ENCODE peak calls at places on chromosome 13, in seven cellular contexts. One of them, this sample, is unnamed.

GRCh38 chr13:49551245-49551644 is 34.1 kb downstream of the RCBTB1 start:
- DNase-seq in heart left ventricle: no peak
- DNase-seq in colonic mucosa: no peak
- DNase-seq in CD4-positive, alpha-beta memory T cell: no peak
- DNase-seq in mesendoderm: no peak
- DNase-seq in fibroblast of lung: no peak
- DNase-seq in substantia nigra: no peak
- DNase-seq in this sample: no peak

GRCh38 chr13:96223231-96223630 is 133.3 kb downstream of the HS6ST3 start:
- DNase-seq in heart left ventricle: peak
- DNase-seq in fibroblast of lung: no peak
- DNase-seq in mesendoderm: no peak
- DNase-seq in substantia nigra: no peak
- DNase-seq in colonic mucosa: no peak
- DNase-seq in CD4-positive, alpha-beta memory T cell: no peak
- DNase-seq in this sample: no peak

GRCh38 chr13:39196957-39197644 is 158.8 kb downstream of the NHLRC3 start:
- DNase-seq in mesendoderm: no peak
- DNase-seq in heart left ventricle: no peak
- DNase-seq in fibroblast of lung: no peak
- DNase-seq in colonic mucosa: no peak
- DNase-seq in CD4-positive, alpha-beta memory T cell: no peak
- DNase-seq in substantia nigra: no peak
- DNase-seq in this sample: no peak

GRCh38 chr13:50403311-50403710 is 388.1 kb downstream of the KCNRG start:
- DNase-seq in CD4-positive, alpha-beta memory T cell: no peak
- DNase-seq in fibroblast of lung: no peak
- DNase-seq in colonic mucosa: no peak
- DNase-seq in heart left ventricle: no peak
- DNase-seq in mesendoderm: no peak
- DNase-seq in substantia nigra: no peak
- DNase-seq in this sample: no peak

GRCh38 chr13:28537149-28537548 is 42.2 kb upstream of the FLT1 start:
- DNase-seq in substantia nigra: no peak
- DNase-seq in fibroblast of lung: no peak
- DNase-seq in heart left ventricle: no peak
- DNase-seq in CD4-positive, alpha-beta memory T cell: no peak
- DNase-seq in mesendoderm: no peak
- DNase-seq in colonic mucosa: no peak
- DNase-seq in this sample: no peak

GRCh38 chr13:97849305-97849704 is 104.2 kb upstream of the IPO5 start:
- DNase-seq in fibroblast of lung: peak
- DNase-seq in heart left ventricle: no peak
- DNase-seq in mesendoderm: peak
- DNase-seq in CD4-positive, alpha-beta memory T cell: no peak
- DNase-seq in substantia nigra: no peak
- DNase-seq in colonic mucosa: no peak
- DNase-seq in this sample: no peak

GRCh38 chr13:66926200-66926850 is 303.8 kb downstream of the PCDH9 start:
- DNase-seq in colonic mucosa: no peak
- DNase-seq in substantia nigra: no peak
- DNase-seq in CD4-positive, alpha-beta memory T cell: no peak
- DNase-seq in mesendoderm: no peak
- DNase-seq in heart left ventricle: no peak
- DNase-seq in fibroblast of lung: no peak
- DNase-seq in this sample: no peak

GRCh38 chr13:21069561-21070004 is 8.2 kb upstream of the LATS2 start:
- DNase-seq in CD4-positive, alpha-beta memory T cell: no peak
- DNase-seq in substantia nigra: no peak
- DNase-seq in colonic mucosa: no peak
- DNase-seq in fibroblast of lung: peak
- DNase-seq in heart left ventricle: peak
- DNase-seq in mesendoderm: peak
- DNase-seq in this sample: peak

GRCh38 chr13:38819053-38819452 is 132.2 kb downstream of the FREM2 start:
- DNase-seq in fibroblast of lung: peak
- DNase-seq in mesendoderm: no peak
- DNase-seq in colonic mucosa: no peak
- DNase-seq in heart left ventricle: no peak
- DNase-seq in CD4-positive, alpha-beta memory T cell: no peak
- DNase-seq in substantia nigra: no peak
- DNase-seq in this sample: no peak

GRCh38 chr13:46982856-46983582 is 86.2 kb upstream of the HTR2A start:
- DNase-seq in heart left ventricle: no peak
- DNase-seq in substantia nigra: no peak
- DNase-seq in fibroblast of lung: no peak
- DNase-seq in CD4-positive, alpha-beta memory T cell: no peak
- DNase-seq in colonic mucosa: no peak
- DNase-seq in mesendoderm: no peak
- DNase-seq in this sample: no peak

GRCh38 chr13:57123660-57124059 is 17.1 kb upstream of the PRR20A start:
- DNase-seq in colonic mucosa: no peak
- DNase-seq in mesendoderm: no peak
- DNase-seq in substantia nigra: no peak
- DNase-seq in CD4-positive, alpha-beta memory T cell: no peak
- DNase-seq in fibroblast of lung: peak
- DNase-seq in heart left ventricle: peak
- DNase-seq in this sample: no peak

GRCh38 chr13:99018418-99019180 is 40.7 kb upstream of the DOCK9 start:
- DNase-seq in substantia nigra: no peak
- DNase-seq in CD4-positive, alpha-beta memory T cell: no peak
- DNase-seq in heart left ventricle: no peak
- DNase-seq in fibroblast of lung: peak
- DNase-seq in colonic mucosa: no peak
- DNase-seq in mesendoderm: no peak
- DNase-seq in this sample: no peak

GRCh38 chr13:21048901-21049655 is 12.3 kb downstream of the LATS2 start:
- DNase-seq in substantia nigra: no peak
- DNase-seq in fibroblast of lung: no peak
- DNase-seq in CD4-positive, alpha-beta memory T cell: no peak
- DNase-seq in heart left ventricle: no peak
- DNase-seq in mesendoderm: peak
- DNase-seq in colonic mucosa: peak
- DNase-seq in this sample: no peak

GRCh38 chr13:22128413-22129198 is 457.7 kb downstream of the FGF9 start:
- DNase-seq in heart left ventricle: no peak
- DNase-seq in substantia nigra: no peak
- DNase-seq in colonic mucosa: no peak
- DNase-seq in fibroblast of lung: peak
- DNase-seq in CD4-positive, alpha-beta memory T cell: no peak
- DNase-seq in mesendoderm: no peak
- DNase-seq in this sample: no peak

GRCh38 chr13:84810781-84811180 is 928.5 kb upstream of the SLITRK1 start:
- DNase-seq in fibroblast of lung: no peak
- DNase-seq in mesendoderm: peak
- DNase-seq in CD4-positive, alpha-beta memory T cell: no peak
- DNase-seq in colonic mucosa: no peak
- DNase-seq in heart left ventricle: no peak
- DNase-seq in substantia nigra: no peak
- DNase-seq in this sample: no peak

GRCh38 chr13:108267338-108267737 is 2.2 kb upstream of the TNFSF13B start:
- DNase-seq in substantia nigra: no peak
- DNase-seq in heart left ventricle: no peak
- DNase-seq in colonic mucosa: no peak
- DNase-seq in CD4-positive, alpha-beta memory T cell: no peak
- DNase-seq in fibroblast of lung: no peak
- DNase-seq in mesendoderm: no peak
- DNase-seq in this sample: no peak

GRCh38 chr13:40432018-40432978 is 234.1 kb downstream of the FOXO1 start:
- DNase-seq in substantia nigra: no peak
- DNase-seq in colonic mucosa: no peak
- DNase-seq in fibroblast of lung: no peak
- DNase-seq in CD4-positive, alpha-beta memory T cell: no peak
- DNase-seq in heart left ventricle: no peak
- DNase-seq in mesendoderm: no peak
- DNase-seq in this sample: no peak

GRCh38 chr13:67015976-67016600 is 214.0 kb downstream of the PCDH9 start:
- DNase-seq in substantia nigra: no peak
- DNase-seq in CD4-positive, alpha-beta memory T cell: no peak
- DNase-seq in fibroblast of lung: no peak
- DNase-seq in heart left ventricle: no peak
- DNase-seq in mesendoderm: no peak
- DNase-seq in colonic mucosa: no peak
- DNase-seq in this sample: no peak

GRCh38 chr13:102018716-102019115 is 383.1 kb downstream of the FGF14 start:
- DNase-seq in colonic mucosa: no peak
- DNase-seq in mesendoderm: no peak
- DNase-seq in substantia nigra: no peak
- DNase-seq in CD4-positive, alpha-beta memory T cell: no peak
- DNase-seq in heart left ventricle: no peak
- DNase-seq in fibroblast of lung: no peak
- DNase-seq in this sample: no peak

DNA sequence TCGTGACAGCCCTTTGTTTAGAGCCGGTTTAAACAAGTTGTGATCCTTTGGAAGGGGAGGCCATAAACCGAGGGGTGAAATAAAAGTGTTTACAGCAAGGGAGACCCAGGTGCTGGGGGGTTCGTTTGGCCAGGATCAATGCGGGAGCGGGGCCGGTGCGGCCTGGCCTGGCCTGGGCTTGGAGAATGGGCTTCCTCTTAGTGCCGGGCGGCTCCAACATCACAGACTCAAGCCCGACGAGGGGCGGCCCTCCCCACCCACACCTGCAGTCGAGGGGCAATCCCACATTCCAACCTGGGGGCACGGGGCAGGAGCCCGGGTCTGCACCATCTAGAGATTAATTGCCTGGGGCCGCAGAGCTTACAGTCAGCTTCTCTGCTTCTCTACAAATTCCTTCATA is 42.8 kb upstream of the GTF3A start:
- DNase-seq in mesendoderm: no peak
- DNase-seq in fibroblast of lung: no peak
- DNase-seq in CD4-positive, alpha-beta memory T cell: no peak
- DNase-seq in colonic mucosa: no peak
- DNase-seq in substantia nigra: no peak
- DNase-seq in heart left ventricle: no peak
- DNase-seq in this sample: no peak
- H3K27ac ChIP-seq in mesendoderm: no peak
- H3K27ac ChIP-seq in fibroblast of lung: no peak
- H3K27ac ChIP-seq in CD4-positive, alpha-beta memory T cell: no peak
- H3K27ac ChIP-seq in colonic mucosa: no peak
- H3K27ac ChIP-seq in substantia nigra: no peak
- H3K27ac ChIP-seq in heart left ventricle: no peak
- H3K27ac ChIP-seq in this sample: no peak

DNA sequence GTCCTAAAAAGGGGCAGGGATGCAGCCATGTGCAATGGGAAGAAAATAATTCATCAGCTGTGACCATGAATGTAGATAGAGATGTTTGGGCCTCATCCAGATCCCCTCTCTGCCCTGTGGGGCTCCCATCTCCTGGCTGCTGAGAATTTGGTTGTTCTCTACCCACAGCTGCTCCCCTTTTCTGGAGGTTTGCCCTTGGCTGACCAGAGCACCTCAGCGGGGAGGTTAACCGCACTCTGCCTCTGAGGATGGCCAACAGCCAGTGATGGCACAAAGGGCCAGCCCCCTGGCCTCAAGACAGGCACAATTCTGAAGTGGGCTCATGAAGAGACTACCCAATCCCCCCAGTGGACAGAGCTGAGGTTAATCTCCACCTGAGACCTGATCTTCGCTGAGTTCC is 61.5 kb upstream of the SERP2 start:
- DNase-seq in fibroblast of lung: no peak
- DNase-seq in heart left ventricle: no peak
- DNase-seq in substantia nigra: no peak
- DNase-seq in colonic mucosa: no peak
- DNase-seq in CD4-positive, alpha-beta memory T cell: no peak
- DNase-seq in mesendoderm: no peak
- DNase-seq in this sample: no peak
- H3K27ac ChIP-seq in fibroblast of lung: peak
- H3K27ac ChIP-seq in heart left ventricle: no peak
- H3K27ac ChIP-seq in substantia nigra: no peak
- H3K27ac ChIP-seq in colonic mucosa: no peak
- H3K27ac ChIP-seq in CD4-positive, alpha-beta memory T cell: no peak
- H3K27ac ChIP-seq in mesendoderm: no peak
- H3K27ac ChIP-seq in this sample: no peak

GRCh38 chr13:48110930-48111721 is 16.2 kb upstream of the MED4 start:
- DNase-seq in mesendoderm: peak
- DNase-seq in colonic mucosa: no peak
- DNase-seq in substantia nigra: peak
- DNase-seq in CD4-positive, alpha-beta memory T cell: no peak
- DNase-seq in heart left ventricle: peak
- DNase-seq in fibroblast of lung: peak
- DNase-seq in this sample: no peak
- H3K27ac ChIP-seq in mesendoderm: no peak
- H3K27ac ChIP-seq in colonic mucosa: no peak
- H3K27ac ChIP-seq in substantia nigra: no peak
- H3K27ac ChIP-seq in CD4-positive, alpha-beta memory T cell: no peak
- H3K27ac ChIP-seq in heart left ventricle: peak
- H3K27ac ChIP-seq in fibroblast of lung: no peak
- H3K27ac ChIP-seq in this sample: peak

GRCh38 chr13:33110713-33111413 is 94.6 kb downstream of the KL start:
- DNase-seq in CD4-positive, alpha-beta memory T cell: no peak
- DNase-seq in colonic mucosa: peak
- DNase-seq in fibroblast of lung: peak
- DNase-seq in heart left ventricle: peak
- DNase-seq in mesendoderm: no peak
- DNase-seq in substantia nigra: no peak
- DNase-seq in this sample: no peak

GRCh38 chr13:33109801-33110200 is 93.6 kb downstream of the KL start:
- DNase-seq in mesendoderm: peak
- DNase-seq in colonic mucosa: no peak
- DNase-seq in heart left ventricle: no peak
- DNase-seq in fibroblast of lung: no peak
- DNase-seq in substantia nigra: no peak
- DNase-seq in CD4-positive, alpha-beta memory T cell: no peak
- DNase-seq in this sample: no peak

GRCh38 chr13:33110386-33110712 is 94.1 kb downstream of the KL start:
- DNase-seq in fibroblast of lung: no peak
- DNase-seq in heart left ventricle: no peak
- DNase-seq in substantia nigra: no peak
- DNase-seq in CD4-positive, alpha-beta memory T cell: no peak
- DNase-seq in colonic mucosa: no peak
- DNase-seq in mesendoderm: no peak
- DNase-seq in this sample: no peak

GRCh38 chr13:33112745-33113144 is 96.5 kb downstream of the KL start:
- DNase-seq in CD4-positive, alpha-beta memory T cell: no peak
- DNase-seq in mesendoderm: no peak
- DNase-seq in heart left ventricle: no peak
- DNase-seq in colonic mucosa: no peak
- DNase-seq in substantia nigra: no peak
- DNase-seq in fibroblast of lung: peak
- DNase-seq in this sample: no peak

DNA sequence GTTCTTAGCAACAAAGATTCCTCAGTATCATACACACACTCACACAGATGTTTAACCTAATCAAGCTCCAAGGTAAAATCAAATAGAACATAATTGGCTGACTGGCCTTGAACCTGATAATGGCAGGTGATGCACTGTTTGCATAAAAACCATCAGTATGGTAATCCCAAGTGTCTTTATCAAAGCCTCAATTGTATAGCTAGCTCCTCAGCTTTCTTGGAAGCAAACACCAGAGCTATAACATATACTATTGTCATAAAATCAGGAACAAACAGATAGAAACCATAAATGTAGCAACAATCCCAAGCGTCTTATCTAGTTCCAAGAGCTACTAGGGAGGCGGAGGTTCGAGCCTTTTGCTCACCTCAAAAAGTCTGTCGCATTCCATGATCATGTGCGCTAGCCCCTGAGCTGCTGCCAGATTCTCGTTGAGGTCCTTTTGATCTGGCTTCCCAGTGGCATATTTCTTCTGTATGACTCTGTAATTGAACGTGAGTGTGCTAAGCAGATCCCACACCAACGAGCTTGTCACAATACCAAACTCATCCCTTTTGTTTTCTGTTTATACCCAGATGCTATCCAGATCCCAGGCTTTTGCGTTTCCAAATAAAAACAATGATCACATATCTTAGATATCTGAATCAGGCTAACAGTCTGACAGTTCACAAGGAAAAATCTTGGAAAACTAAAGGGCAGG is 95.3 kb downstream of the KL start:
- DNase-seq in colonic mucosa: peak
- DNase-seq in fibroblast of lung: peak
- DNase-seq in substantia nigra: no peak
- DNase-seq in CD4-positive, alpha-beta memory T cell: no peak
- DNase-seq in mesendoderm: no peak
- DNase-seq in heart left ventricle: peak
- DNase-seq in this sample: peak
- H3K27ac ChIP-seq in colonic mucosa: peak
- H3K27ac ChIP-seq in fibroblast of lung: peak
- H3K27ac ChIP-seq in substantia nigra: peak
- H3K27ac ChIP-seq in CD4-positive, alpha-beta memory T cell: no peak
- H3K27ac ChIP-seq in mesendoderm: no peak
- H3K27ac ChIP-seq in heart left ventricle: peak
- H3K27ac ChIP-seq in this sample: peak

This sample was measured in uterus.